ENCODE peak calls at places on chromosomes 4 and X, in nine cellular contexts. G is NCI-H1092; O is stimulated activated naive CD4-positive, alpha-beta T cell treated with Interleukin-2 at 50 U/mL for 16 hours; R is activated CD4-positive, CD25-positive, alpha-beta regulatory T cell treated with anti-CD3 and anti-CD28 coated beads, Interleukin-2, amount 50 U/mL, for 72 hours; A is mesenteric fat pad; X is MV-4-11; F is KBM-7; T is activated CD4-positive, alpha-beta T cell treated with anti-CD3 and anti-CD28 coated beads for 24 hours; E is OCI-LY7. D is an unnamed sample.

GRCh38 chrX:71282514-71283408 is 674 bp upstream of the NONO start:
- DNase-seq in A (no peak), R (peak), G (no peak), F (no peak), E (no peak), O (peak), X (no peak), T (peak), D (peak)

GRCh38 chr4:86653237-86653865 is 59.2 kb downstream of the PTPN13 start:
- DNase-seq in T (no peak), X (no peak), E (peak), F (peak), G (no peak), R (no peak), O (no peak), A (no peak), D (no peak)

GRCh38 chr4:82363896-82364487 is 9.8 kb downstream of the HNRNPD start:
- DNase-seq in R (no peak), A (no peak), O (no peak), T (no peak), G (no peak), E (no peak), F (no peak), X (no peak), D (no peak)

GRCh38 chr4:152220201-152220666 is 315.7 kb downstream of the FBXW7 start:
- DNase-seq in A (no peak), T (no peak), X (no peak), R (no peak), E (no peak), O (no peak), G (no peak), F (no peak), D (no peak)

GRCh38 chr4:1551211-1551610 is 132.9 kb downstream of the FAM53A start:
- DNase-seq in X (no peak), A (no peak), O (no peak), F (no peak), T (no peak), G (no peak), R (no peak), E (no peak), D (no peak)

GRCh38 chr4:136768213-136768924 is 763.9 kb downstream of the PCDH18 start:
- DNase-seq in E (no peak), R (no peak), T (no peak), A (no peak), X (no peak), F (no peak), O (no peak), G (no peak), D (no peak)

GRCh38 chr4:87961993-87962791 is 13.3 kb upstream of the SPP1 start:
- DNase-seq in T (no peak), O (no peak), R (no peak), G (no peak), E (no peak), F (no peak), A (no peak), X (no peak), D (peak)

GRCh38 chr4:21733894-21734630 is 214.5 kb downstream of the KCNIP4 start:
- DNase-seq in X (no peak), G (no peak), R (no peak), T (no peak), A (no peak), E (no peak), O (no peak), F (no peak), D (no peak)

GRCh38 chr4:112633477-112634235 is 3.1 kb downstream of the ZGRF1 start:
- DNase-seq in X (peak), A (no peak), R (no peak), T (no peak), F (peak), E (peak), O (no peak), G (peak), D (peak)

GRCh38 chr4:52172166-52172565 is 121.1 kb downstream of the SPATA18 start:
- DNase-seq in O (no peak), G (no peak), X (peak), R (no peak), A (no peak), F (no peak), E (no peak), T (no peak), D (no peak)

D was measured in OCI-M1.